ENCODE peak calls at places on chromosomes 7 and 10, in eight cellular contexts. H, S, K, M, L, A, T and R are unnamed samples.

GRCh38 chr7:90621892-90622182 is 25.7 kb downstream of the CDK14 start:
- DNase-seq in H (no peak), L (no peak), M (no peak), T (no peak), A (no peak), S (no peak), K (no peak), R (no peak)

GRCh38 chr7:150376560-150376959 is 2.6 kb upstream of the ZNF775 start:
- DNase-seq in L (no peak), K (no peak), M (no peak), A (no peak), H (no peak), S (no peak), T (no peak), R (no peak)

GRCh38 chr10:35456175-35456574 is 119.9 kb downstream of the CCNY start:
- DNase-seq in T (no peak), K (no peak), S (no peak), L (no peak), M (no peak), A (no peak), H (no peak), R (no peak)

GRCh38 chr7:158430308-158431034 is 157.2 kb downstream of the PTPRN2 start:
- DNase-seq in T (no peak), H (no peak), K (no peak), L (no peak), A (no peak), M (no peak), S (no peak), R (no peak)

GRCh38 chr7:112701456-112701855 is 88.7 kb downstream of the TMEM168 start:
- DNase-seq in S (no peak), T (no peak), A (peak), K (no peak), H (no peak), M (no peak), L (no peak), R (no peak)

GRCh38 chr10:132609211-132609610 is 71.6 kb downstream of the INPP5A start:
- DNase-seq in K (no peak), M (no peak), T (no peak), H (no peak), L (no peak), S (no peak), A (no peak), R (no peak)

GRCh38 chr7:120775703-120776265 is 82.2 kb downstream of the TSPAN12 start:
- DNase-seq in K (no peak), L (no peak), A (no peak), T (no peak), S (no peak), M (no peak), H (no peak), R (no peak)

GRCh38 chr10:33937987-33938386 is 603.5 kb upstream of the NRP1 start:
- DNase-seq in L (no peak), M (no peak), S (no peak), K (no peak), T (no peak), A (no peak), H (peak), R (no peak)

GRCh38 chr7:93646538-93646937 is 72.0 kb upstream of the CALCR start:
- DNase-seq in T (no peak), K (no peak), M (no peak), H (no peak), S (no peak), A (no peak), L (no peak), R (no peak)

GRCh38 chr10:93006435-93007039 is 54.1 kb upstream of the CYP26C1 start:
- DNase-seq in H (peak), M (peak), K (no peak), S (peak), T (no peak), L (no peak), A (no peak), R (peak)

GRCh38 chr7:101814996-101815825 is 2.2 kb upstream of the CUX1 start:
- DNase-seq in S (no peak), L (no peak), T (peak), K (peak), A (peak), H (no peak), M (peak), R (no peak)

GRCh38 chr10:121860810-121861209 is 67.0 kb downstream of the ATE1 start:
- DNase-seq in K (no peak), T (no peak), M (no peak), A (no peak), S (no peak), H (no peak), L (no peak), R (no peak)

DNA sequence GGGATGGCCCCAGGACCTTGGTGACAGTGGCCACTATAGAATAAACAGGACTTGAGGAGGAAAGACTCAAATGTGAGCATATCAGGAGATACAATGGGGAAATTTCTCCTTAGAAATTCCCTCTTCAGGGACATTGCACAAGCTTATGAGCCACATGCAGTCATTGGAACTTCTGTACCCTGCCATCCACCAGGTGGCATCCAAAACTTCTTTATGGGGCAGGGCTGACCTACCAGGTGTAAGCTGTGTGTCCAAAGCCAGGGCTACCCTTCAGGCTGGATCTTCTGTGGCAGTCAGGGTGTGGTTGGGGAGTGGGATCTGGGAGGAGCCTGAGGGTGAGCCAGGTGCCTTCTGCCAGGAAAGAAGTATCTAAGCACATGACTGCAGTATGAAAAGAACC is 36.6 kb upstream of the LRRC18 start:
- DNase-seq in S (no peak), A (no peak), H (peak), L (no peak), T (peak), K (peak), M (peak), R (no peak)
- TF ChIP-seq CTCF in S (peak), A (no peak), H (no peak), L (no peak), T (peak), K (peak), M (no peak), R (no peak)

DNA sequence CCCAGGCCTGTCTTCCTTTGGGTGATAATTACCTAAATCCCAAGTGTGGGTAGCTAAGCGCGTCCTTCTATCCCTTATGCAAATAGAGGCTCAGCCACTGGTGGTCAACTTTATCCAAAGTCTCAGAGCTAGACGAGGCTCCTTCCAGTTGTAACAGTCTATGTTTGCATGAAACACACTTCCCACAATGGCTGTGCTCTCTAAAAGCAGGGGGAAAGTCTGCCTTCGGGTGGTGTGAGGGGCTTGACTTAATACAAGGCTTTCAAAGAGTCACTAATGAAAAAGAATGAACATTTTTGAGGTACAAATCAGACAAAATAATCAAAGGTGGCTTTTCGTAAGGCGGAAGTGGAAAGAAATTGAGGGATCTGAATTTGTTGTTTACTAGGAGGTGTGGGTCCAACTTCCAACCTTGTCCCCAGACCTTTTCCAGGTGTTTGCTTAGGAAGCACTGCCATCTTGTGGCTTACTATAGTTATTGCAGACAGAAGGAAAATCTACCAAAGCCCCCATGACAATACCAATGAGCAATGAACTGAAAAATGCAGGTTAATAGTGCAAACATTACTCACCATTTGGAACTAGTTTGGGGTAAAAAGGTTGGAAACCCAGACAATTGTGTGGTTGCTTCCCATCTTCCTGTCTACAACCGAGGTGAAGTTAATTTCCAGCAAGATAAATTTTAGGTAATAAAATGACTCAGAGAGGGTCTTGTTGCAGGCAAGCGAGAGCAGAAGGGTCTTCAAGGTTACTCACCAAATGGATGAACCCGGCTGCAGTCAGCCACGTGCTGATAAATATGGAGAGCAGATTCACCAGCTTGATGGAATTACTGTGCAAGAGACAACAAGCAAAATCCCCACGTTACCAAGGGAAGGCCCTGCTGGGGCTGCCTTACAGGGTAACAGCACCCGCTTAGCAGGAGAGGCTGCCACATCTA is 525.7 kb downstream of the KCNMA1 start:
- DNase-seq in T (no peak), K (no peak), H (peak), L (peak), A (no peak), M (peak), S (peak), R (peak)
- TF ChIP-seq CTCF in T (peak), K (peak), H (peak), L (peak), A (peak), M (peak), S (peak), R (peak)

GRCh38 chr7:51316666-51317581 is at the start of gene COBL:
- DNase-seq in L (no peak), S (no peak), M (peak), K (peak), A (peak), H (peak), T (no peak), R (no peak)

GRCh38 chr7:51317582-51317910 is 937 bp upstream of the COBL start:
- DNase-seq in M (no peak), S (no peak), K (no peak), A (no peak), T (no peak), H (no peak), L (no peak), R (no peak)

GRCh38 chr7:51314726-51315125 is 1.9 kb downstream of the COBL start:
- DNase-seq in L (no peak), T (no peak), A (no peak), M (peak), S (no peak), H (no peak), K (no peak), R (no peak)

GRCh38 chr7:51315393-51316261 is 982 bp downstream of the COBL start:
- DNase-seq in A (peak), S (no peak), H (peak), K (peak), T (no peak), L (no peak), M (peak), R (no peak)

DNA sequence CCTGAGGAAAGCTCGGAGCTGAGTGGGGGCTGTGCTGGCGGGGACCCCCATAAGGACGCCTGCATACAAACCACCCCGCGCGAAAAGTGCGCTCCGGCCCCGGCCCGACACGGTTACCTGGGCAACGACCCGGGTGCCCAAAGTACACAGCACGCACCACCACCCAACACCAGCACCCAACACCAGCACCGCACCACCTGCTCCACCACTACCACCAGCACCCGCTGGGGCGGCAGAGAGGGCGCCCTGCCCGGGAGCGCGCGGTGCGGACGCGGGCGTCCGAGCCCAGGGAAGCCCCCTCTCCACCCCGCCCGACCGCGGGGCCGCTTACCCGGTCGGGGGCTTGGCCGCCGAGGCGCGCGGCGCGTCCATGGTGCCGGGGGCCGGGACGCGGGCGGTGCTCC is 345 bp downstream of the COBL start:
- DNase-seq in M (peak), A (peak), T (no peak), S (no peak), K (peak), L (no peak), H (no peak), R (no peak)
- TF ChIP-seq CTCF in M (peak), A (peak), T (no peak), S (no peak), K (no peak), L (no peak), H (no peak), R (peak)

DNA sequence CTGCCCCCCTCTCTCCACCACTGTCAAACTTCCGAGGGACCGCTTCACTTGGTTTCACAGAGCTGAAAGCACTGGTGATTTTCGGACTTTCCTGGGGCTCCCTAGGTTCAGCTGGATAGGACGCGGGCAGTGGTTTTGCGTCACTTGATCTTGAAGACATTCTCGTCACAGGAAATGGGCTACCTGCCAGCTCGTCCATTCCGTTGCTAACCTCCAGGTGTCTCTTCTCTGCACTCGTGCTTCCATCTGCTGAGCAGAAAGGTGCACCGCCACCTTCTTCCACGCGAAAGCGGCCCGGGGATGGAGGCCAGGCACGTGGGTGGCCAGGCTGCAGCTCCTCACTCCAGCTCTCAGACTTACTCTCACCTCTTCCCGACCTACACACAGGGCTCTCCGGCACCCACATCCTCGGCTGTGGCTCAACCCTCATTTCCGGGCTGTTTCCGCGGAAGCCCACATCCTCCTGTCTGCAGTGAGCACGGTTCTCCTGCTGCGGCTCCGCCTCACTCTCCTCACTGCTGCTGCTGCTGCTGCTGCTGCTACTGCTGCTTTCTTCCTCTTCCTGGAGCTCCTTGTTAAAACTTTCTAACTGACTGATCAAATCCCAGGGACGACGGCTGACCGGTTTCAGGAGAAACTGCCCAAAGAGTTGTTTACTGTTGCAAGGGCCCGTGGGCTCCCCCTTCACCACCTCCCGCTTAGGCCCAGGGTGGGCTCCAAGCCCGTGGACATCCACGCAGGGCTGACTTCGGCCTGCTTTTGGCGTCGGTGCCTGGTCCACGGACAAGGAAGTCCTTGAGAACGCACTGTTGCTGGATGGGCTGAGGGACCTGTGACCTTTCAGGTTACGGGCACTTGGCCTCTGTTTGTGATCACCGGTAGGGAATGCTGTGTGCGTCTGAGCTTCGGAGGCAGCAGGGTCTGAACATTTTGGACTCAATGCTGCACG is 32.1 kb downstream of the JCAD start:
- DNase-seq in A (peak), K (peak), T (peak), M (peak), L (no peak), S (no peak), H (no peak), R (no peak)
- TF ChIP-seq CTCF in A (no peak), K (no peak), T (no peak), M (peak), L (no peak), S (no peak), H (no peak), R (no peak)

DNA sequence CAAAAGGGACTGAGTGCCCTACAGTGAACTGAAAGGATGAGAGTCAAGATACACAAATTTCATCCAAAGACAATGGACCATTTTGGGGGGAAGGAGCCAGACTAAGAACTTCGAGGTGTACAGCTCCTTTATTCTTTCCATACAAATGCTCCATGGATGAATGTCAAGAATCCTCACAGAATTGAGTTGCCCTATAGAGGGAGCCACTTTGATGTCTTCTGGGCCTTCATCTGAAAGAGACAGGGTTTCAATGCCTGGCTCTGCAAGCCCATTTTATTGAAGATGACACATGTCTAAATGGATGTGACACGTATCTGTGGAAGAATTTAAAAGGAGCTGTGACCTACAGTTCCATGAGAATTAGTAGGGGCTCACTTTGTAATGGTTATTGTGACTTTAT is 32.0 kb upstream of the NRG3 start:
- DNase-seq in M (peak), H (no peak), L (no peak), A (no peak), S (no peak), T (no peak), K (no peak), R (no peak)
- TF ChIP-seq CTCF in M (no peak), H (no peak), L (peak), A (no peak), S (no peak), T (no peak), K (no peak), R (no peak)

GRCh38 chr7:30896783-30897617 is 14.7 kb upstream of the AQP1 start:
- DNase-seq in M (no peak), H (peak), A (no peak), S (no peak), K (peak), T (peak), L (no peak), R (no peak)

GRCh38 chr7:30896041-30896440 is 15.6 kb upstream of the AQP1 start:
- DNase-seq in K (no peak), A (no peak), L (no peak), M (no peak), S (no peak), H (peak), T (no peak), R (no peak)

GRCh38 chr7:30894009-30894408 is 17.6 kb upstream of the AQP1 start:
- DNase-seq in M (no peak), T (no peak), S (no peak), H (no peak), K (no peak), L (no peak), A (no peak), R (no peak)

GRCh38 chr7:30893357-30893756 is 18.3 kb upstream of the AQP1 start:
- DNase-seq in S (no peak), A (no peak), M (no peak), L (no peak), T (no peak), K (peak), H (peak), R (peak)

DNA sequence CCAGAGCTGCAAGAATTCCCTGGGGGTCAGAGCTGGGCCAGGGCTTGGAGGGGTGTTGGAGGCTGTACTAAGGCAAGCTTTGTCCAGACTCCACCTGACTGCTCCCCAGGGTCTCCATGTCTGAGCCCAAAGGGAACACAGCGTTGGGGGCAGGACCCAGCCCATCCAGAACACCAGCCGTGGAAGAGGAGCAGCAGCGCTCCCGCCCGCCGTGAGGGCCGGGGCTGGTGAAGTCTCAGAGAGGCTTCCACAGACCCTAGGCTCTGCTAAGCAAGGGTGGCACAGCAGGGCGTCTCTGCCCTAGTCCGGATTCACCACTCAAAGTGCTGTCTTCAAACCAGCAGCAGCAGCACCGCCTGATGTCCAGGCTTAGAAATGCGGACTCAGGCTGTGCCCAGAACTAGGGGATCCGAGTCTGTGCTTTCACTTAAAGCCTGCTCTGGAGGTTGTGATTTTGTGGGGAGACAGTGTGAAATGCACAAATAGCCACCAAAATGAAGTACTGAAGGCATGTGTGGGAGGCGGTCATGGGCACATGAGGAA is 16.7 kb upstream of the AQP1 start:
- DNase-seq in T (no peak), K (peak), M (no peak), S (no peak), H (no peak), L (no peak), A (no peak), R (no peak)
- TF ChIP-seq CTCF in T (no peak), K (no peak), M (no peak), S (peak), H (no peak), L (no peak), A (no peak), R (peak)